ENCODE peak calls at places on chromosomes 11 and 22, in five cellular contexts. One of them, this sample, is unnamed.

GRCh38 chr11:102802341-102802740 is 4.4 kb upstream of the MMP1 start:
- DNase-seq in left cardiac atrium: no peak
- DNase-seq in RPMI7951: peak; percentile 75
- DNase-seq in tibial nerve: no peak
- DNase-seq in endothelial cell of umbilical vein: peak; percentile 30
- DNase-seq in this sample: no peak

GRCh38 chr11:27239305-27239942 is 123.6 kb downstream of the CCDC34 start:
- DNase-seq in endothelial cell of umbilical vein: no peak
- DNase-seq in left cardiac atrium: peak; percentile 42
- DNase-seq in RPMI7951: peak; percentile 15
- DNase-seq in tibial nerve: peak; percentile 70
- DNase-seq in this sample: no peak

GRCh38 chr11:124793466-124794278 is 6.5 kb downstream of the MSANTD2 start:
- DNase-seq in left cardiac atrium: no peak
- DNase-seq in RPMI7951: peak; percentile 48
- DNase-seq in tibial nerve: no peak
- DNase-seq in endothelial cell of umbilical vein: peak; percentile 70
- DNase-seq in this sample: peak; percentile 42

GRCh38 chr11:30583505-30584280 is 2.5 kb downstream of the MPPED2 start:
- DNase-seq in RPMI7951: no peak
- DNase-seq in tibial nerve: no peak
- DNase-seq in left cardiac atrium: peak; percentile 27
- DNase-seq in endothelial cell of umbilical vein: no peak
- DNase-seq in this sample: no peak

GRCh38 chr22:26709617-26710390 is 52.4 kb downstream of the MIAT start:
- DNase-seq in left cardiac atrium: no peak
- DNase-seq in endothelial cell of umbilical vein: no peak
- DNase-seq in tibial nerve: no peak
- DNase-seq in RPMI7951: peak; percentile 19
- DNase-seq in this sample: no peak

GRCh38 chr11:25159341-25159740 is 662.5 kb downstream of the LUZP2 start:
- DNase-seq in left cardiac atrium: no peak
- DNase-seq in tibial nerve: no peak
- DNase-seq in endothelial cell of umbilical vein: no peak
- DNase-seq in RPMI7951: no peak
- DNase-seq in this sample: no peak

GRCh38 chr11:33701831-33702230 is 1.2 kb upstream of the C11orf91 start:
- DNase-seq in tibial nerve: peak; percentile 57
- DNase-seq in RPMI7951: peak; percentile 72
- DNase-seq in endothelial cell of umbilical vein: peak; percentile 96
- DNase-seq in left cardiac atrium: no peak
- DNase-seq in this sample: no peak

GRCh38 chr11:73946798-73947458 is 3.9 kb upstream of the DNAJB13 start:
- DNase-seq in endothelial cell of umbilical vein: no peak
- DNase-seq in RPMI7951: no peak
- DNase-seq in tibial nerve: no peak
- DNase-seq in left cardiac atrium: no peak
- DNase-seq in this sample: no peak

GRCh38 chr11:74636633-74637184 is 44.3 kb downstream of the POLD3 start:
- DNase-seq in RPMI7951: peak; percentile 84
- DNase-seq in left cardiac atrium: no peak
- DNase-seq in endothelial cell of umbilical vein: peak; percentile 80
- DNase-seq in tibial nerve: no peak
- DNase-seq in this sample: no peak

GRCh38 chr22:42686756-42687491 is 33.7 kb downstream of the A4GALT start:
- DNase-seq in endothelial cell of umbilical vein: no peak
- DNase-seq in tibial nerve: no peak
- DNase-seq in left cardiac atrium: no peak
- DNase-seq in RPMI7951: no peak
- DNase-seq in this sample: no peak